ENCODE peak calls at places on chromosomes 3 and 15, in eight cellular contexts. H is NCI-H187 treated with DMSO at 0.1 percent for 48 hours; M is activated naive CD4-positive, alpha-beta T cell; N is NT2/D1; Y is NCI-H2081; D is COR-L47; W is KBM-7; Z is right cardiac atrium. G is an unnamed sample.

GRCh38 chr15:98142584-98142983 is 182.1 kb downstream of the ARRDC4 start:
- DNase-seq in H (no peak), M (no peak), N (no peak), Y (no peak), D (no peak), W (no peak), Z (no peak), G (peak)

GRCh38 chr3:168495932-168496331 is 400.2 kb upstream of the GOLIM4 start:
- DNase-seq in H (no peak), M (no peak), N (no peak), Y (no peak), D (no peak), W (no peak), Z (no peak), G (no peak)

GRCh38 chr15:81133782-81134461 is at the start of gene CFAP161:
- DNase-seq in H (no peak), M (peak), N (peak), Y (peak), D (peak), W (no peak), Z (peak), G (peak)

GRCh38 chr15:31328999-31329639 is 2.5 kb downstream of the KLF13 start:
- DNase-seq in H (no peak), M (no peak), N (no peak), Y (no peak), D (peak), W (no peak), Z (peak), G (peak)

GRCh38 chr3:129312671-129313414 is 34.2 kb downstream of the HMCES start:
- DNase-seq in H (no peak), M (no peak), N (no peak), Y (no peak), D (no peak), W (peak), Z (no peak), G (no peak)

GRCh38 chr3:124814620-124815421 is 72.3 kb downstream of the ITGB5 start:
- DNase-seq in H (no peak), M (no peak), N (no peak), Y (no peak), D (no peak), W (no peak), Z (no peak), G (no peak)

GRCh38 chr15:65547841-65548240 is 17.6 kb downstream of the HACD3 start:
- DNase-seq in H (no peak), M (no peak), N (no peak), Y (no peak), D (no peak), W (no peak), Z (no peak), G (no peak)

GRCh38 chr15:89770041-89770440 is 6.1 kb upstream of the MESP2 start:
- DNase-seq in H (no peak), M (no peak), N (no peak), Y (no peak), D (no peak), W (no peak), Z (no peak), G (no peak)

GRCh38 chr3:14791343-14791945 is 27.3 kb upstream of the FGD5 start:
- DNase-seq in H (no peak), M (no peak), N (peak), Y (peak), D (no peak), W (peak), Z (peak), G (peak)

GRCh38 chr3:15428539-15428938 is 1.1 kb downstream of the EAF1 start:
- DNase-seq in H (no peak), M (no peak), N (no peak), Y (no peak), D (no peak), W (no peak), Z (no peak), G (no peak)

GRCh38 chr15:81492303-81492702 is 118.3 kb upstream of the TMC3 start:
- DNase-seq in H (no peak), M (no peak), N (no peak), Y (peak), D (peak), W (no peak), Z (peak), G (no peak)

GRCh38 chr15:28106294-28107110 is 7.4 kb upstream of the OCA2 start:
- DNase-seq in H (no peak), M (no peak), N (no peak), Y (no peak), D (no peak), W (no peak), Z (peak), G (peak)

GRCh38 chr15:90419738-90420487 is 31.9 kb downstream of the IQGAP1 start:
- DNase-seq in H (no peak), M (no peak), N (no peak), Y (no peak), D (no peak), W (no peak), Z (no peak), G (no peak)

GRCh38 chr3:69013256-69014021 is at the start of gene EOGT:
- DNase-seq in H (no peak), M (peak), N (peak), Y (peak), D (peak), W (peak), Z (peak), G (peak)

G was measured in endothelial cell.